ENCODE peak calls at places on chromosome 15, in nine cellular contexts. V, Q, L, W, C, A, I, P and Y are unnamed samples. For H3K27me3 and H3K4me1, the result is how much of the 10 kb centered on the place peaks cover.

GRCh38 chr15:86863226-86863915 is 783.7 kb downstream of the AGBL1 start:
- DNase-seq in Q (no peak), A (no peak), C (no peak), L (peak), I (no peak), W (no peak), V (peak), P (no peak), Y (no peak)

GRCh38 chr15:40454904-40455391 is 14.2 kb downstream of the BAHD1 start:
- DNase-seq in A (no peak), Q (no peak), C (no peak), L (peak), V (no peak), W (no peak), P (no peak), I (no peak), Y (no peak)

GRCh38 chr15:57895291-57895690 is 170.2 kb downstream of the ALDH1A2 start:
- DNase-seq in I (no peak), P (no peak), L (no peak), V (peak), W (no peak), A (no peak), Q (no peak), C (no peak), Y (no peak)

GRCh38 chr15:69035205-69035917 is 20.9 kb downstream of the NOX5 start:
- DNase-seq in A (no peak), C (no peak), W (no peak), Q (no peak), I (no peak), V (peak), L (no peak), P (no peak), Y (no peak)

GRCh38 chr15:73628102-73628501 is 5.1 kb downstream of the NPTN start:
- DNase-seq in L (no peak), Q (no peak), W (no peak), V (no peak), A (no peak), I (no peak), C (no peak), P (no peak), Y (no peak)

GRCh38 chr15:72285927-72286516 is 13.7 kb upstream of the PARP6 start:
- DNase-seq in A (no peak), W (peak), V (no peak), C (peak), Q (no peak), L (peak), I (peak), P (no peak), Y (peak)

GRCh38 chr15:42046597-42046996 is 25.8 kb upstream of the PLA2G4E start:
- DNase-seq in V (no peak), I (no peak), C (no peak), A (no peak), Q (no peak), W (no peak), P (no peak), L (no peak), Y (no peak)

GRCh38 chr15:23642413-23643044 is 5.1 kb downstream of the MAGEL2 start:
- DNase-seq in W (no peak), V (peak), P (no peak), A (no peak), Q (peak), L (peak), C (peak), I (peak), Y (peak)

GRCh38 chr15:70094690-70095311 is 2.9 kb downstream of the TLE3 start:
- DNase-seq in I (no peak), A (no peak), L (peak), P (no peak), Q (no peak), V (no peak), C (no peak), W (peak), Y (no peak)

GRCh38 chr15:86892774-86893449 is 813.2 kb downstream of the AGBL1 start:
- DNase-seq in A (no peak), P (no peak), L (no peak), I (no peak), W (no peak), V (no peak), C (no peak), Q (no peak), Y (no peak)

GRCh38 chr15:68668926-68669600 is 90.3 kb downstream of the CORO2B start:
- DNase-seq in A (no peak), C (no peak), W (no peak), V (no peak), L (no peak), Q (peak), I (no peak), P (no peak), Y (no peak)

GRCh38 chr15:90336705-90337141 is 15.4 kb upstream of the ZNF774 start:
- DNase-seq in C (peak), L (peak), P (no peak), I (no peak), W (peak), Q (peak), V (peak), A (no peak), Y (no peak)

GRCh38 chr15:99983171-99983891 is 250.1 kb upstream of the LYSMD4 start:
- DNase-seq in P (no peak), A (no peak), W (no peak), C (no peak), I (no peak), V (no peak), L (no peak), Q (no peak), Y (no peak)

GRCh38 chr15:55240125-55240760 is 43.5 kb upstream of the RSL24D1 start:
- DNase-seq in P (no peak), A (no peak), I (no peak), C (no peak), V (no peak), W (no peak), Q (no peak), L (no peak), Y (no peak)

GRCh38 chr15:101396484-101397261 is 92.8 kb downstream of the PCSK6 start:
- DNase-seq in C (no peak), I (no peak), A (no peak), V (no peak), W (no peak), L (no peak), Q (no peak), P (no peak), Y (peak)

GRCh38 chr15:81940467-81941451 is 105.1 kb downstream of the MEX3B start:
- DNase-seq in L (peak), Q (no peak), A (no peak), V (peak), P (no peak), W (no peak), C (no peak), I (no peak), Y (no peak)

GRCh38 chr15:86077070-86077469 is 2.6 kb upstream of the AGBL1 start:
- DNase-seq in L (no peak), I (no peak), Q (no peak), A (no peak), V (peak), C (no peak), P (no peak), W (no peak), Y (no peak)

GRCh38 chr15:63833246-63833696 is 477 bp downstream of the HERC1 start:
- DNase-seq in A (no peak), C (peak), L (peak), W (peak), P (no peak), I (peak), V (no peak), Q (peak), Y (peak)

GRCh38 chr15:41417418-41417811 is 520 bp downstream of the RTF1 start:
- DNase-seq in L (peak), W (no peak), A (no peak), C (no peak), P (no peak), Q (peak), I (peak), V (peak), Y (no peak)

GRCh38 chr15:41935566-41936020 is 36.8 kb downstream of the EHD4 start:
- DNase-seq in A (no peak), I (no peak), C (no peak), W (no peak), P (no peak), L (no peak), Q (peak), V (no peak), Y (no peak)

GRCh38 chr15:61159901-61160300 is 69.2 kb downstream of the RORA start:
- DNase-seq in A (no peak), C (no peak), W (no peak), P (no peak), I (no peak), V (no peak), Q (no peak), L (no peak), Y (no peak)

GRCh38 chr15:53739187-53739586 is 20.3 kb downstream of the WDR72 start:
- DNase-seq in I (no peak), V (no peak), L (no peak), Q (no peak), P (no peak), W (no peak), C (no peak), A (no peak), Y (no peak)

GRCh38 chr15:25960273-25960672 is 97.1 kb upstream of the ATP10A start:
- DNase-seq in I (no peak), C (no peak), Q (no peak), W (no peak), P (no peak), A (no peak), L (no peak), V (no peak), Y (no peak)

GRCh38 chr15:88749699-88750098 is 53.5 kb upstream of the ACAN start:
- DNase-seq in Q (no peak), A (no peak), V (no peak), P (no peak), W (no peak), L (no peak), C (no peak), I (no peak), Y (no peak)
- H3K27me3 ChIP-seq in Q (under half), A (under half), V (under half), P (under half), W (under half), L (under half), C (under half), I (under half), Y (under half)

GRCh38 chr15:75200391-75200764 is 1.3 kb upstream of the C15orf39 start:
- DNase-seq in L (no peak), V (no peak), A (no peak), Q (no peak), I (no peak), P (no peak), W (no peak), C (no peak), Y (no peak)
- H3K4me3 ChIP-seq in L (no peak), V (no peak), A (peak), Q (no peak), I (peak), P (no peak), W (no peak), C (peak), Y (no peak)

DNA sequence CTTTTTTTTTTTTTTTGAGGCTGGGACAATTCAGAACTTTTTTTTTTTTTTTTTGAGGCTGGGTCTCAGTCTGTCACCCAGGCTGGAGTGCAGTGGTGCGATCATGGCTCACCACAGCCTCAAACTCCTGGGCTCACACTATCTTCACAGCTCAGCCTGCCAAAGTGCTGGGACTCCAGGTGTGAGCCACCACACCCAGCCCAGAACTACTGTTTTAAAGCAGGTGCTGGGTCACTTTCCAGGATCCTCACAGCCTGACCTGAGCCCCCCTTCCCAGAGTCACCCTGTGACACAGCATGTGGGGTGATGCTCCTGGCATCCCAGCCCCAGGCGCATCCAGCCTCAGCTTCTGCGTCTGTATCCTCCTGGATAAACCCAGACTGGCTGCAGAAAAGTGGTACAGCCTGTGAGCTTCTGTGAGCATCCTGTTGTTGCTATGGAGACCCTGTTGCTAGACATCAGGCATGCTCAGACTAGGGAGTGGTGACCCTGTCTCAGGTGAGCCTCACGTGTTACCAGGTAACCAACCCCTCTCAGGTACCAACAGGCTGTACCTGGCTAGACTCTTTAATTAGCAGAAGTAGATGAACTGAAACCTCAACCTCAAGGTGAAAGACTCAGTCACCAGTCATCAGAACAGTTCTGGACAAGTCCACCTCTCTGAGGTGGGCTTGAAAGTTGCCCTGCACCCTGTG is 15.0 kb downstream of the KLF13 start:
- DNase-seq in Q (no peak), I (no peak), A (no peak), L (no peak), C (no peak), P (no peak), V (no peak), W (peak), Y (peak)
- H3K4me1 ChIP-seq in Q (half or more), I (half or more), A (half or more), L (under half), C (half or more), P (half or more), V (under half), W (half or more), Y (half or more)

DNA sequence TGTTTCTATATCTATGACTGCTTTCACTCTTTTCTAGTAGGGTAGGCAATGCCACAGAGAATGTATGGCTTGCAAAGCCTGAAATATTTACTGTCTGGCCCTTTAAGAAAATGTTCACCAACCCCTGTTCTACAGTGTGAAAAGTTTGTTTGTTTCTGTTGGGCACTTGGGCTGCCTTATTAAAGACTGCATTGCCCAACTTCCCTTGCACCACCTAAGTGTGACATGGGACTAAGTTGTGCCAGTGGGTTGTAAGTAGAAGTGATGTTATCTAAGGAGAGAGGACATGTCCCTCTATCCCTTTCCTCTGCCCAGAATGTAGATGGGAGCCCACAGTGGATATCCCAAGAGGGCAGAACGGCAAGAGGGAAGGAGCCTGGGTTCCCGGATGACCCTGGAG is 138.6 kb downstream of the SMAD6 start:
- DNase-seq in I (no peak), C (peak), L (no peak), Q (no peak), W (no peak), V (no peak), A (no peak), P (no peak), Y (peak)
- H3K27me3 ChIP-seq in I (under half), C (under half), L (under half), Q (under half), W (under half), V (under half), A (under half), P (under half), Y (under half)